ENCODE peak calls at places on chromosomes 1 and 21, in five cellular contexts. H is K562, D is GM12878, X is SK-N-SH, W is HepG2. U is an unnamed sample.

GRCh38 chr1:226708342-226708780 is 30.7 kb downstream of the ITPKB start:
- DNase-seq in W (no peak), D (no peak), X (no peak), H (no peak), U (no peak)

GRCh38 chr1:182292193-182292741 is 99.3 kb downstream of the GLUL start:
- DNase-seq in D (no peak), H (peak), X (no peak), W (peak), U (no peak)

GRCh38 chr1:203306970-203307541 is 1.7 kb downstream of the BTG2 start:
- DNase-seq in W (no peak), D (no peak), H (no peak), X (no peak), U (no peak)

GRCh38 chr1:86419277-86419903 is 4.6 kb upstream of the CLCA2 start:
- DNase-seq in H (peak), X (no peak), D (no peak), W (no peak), U (no peak)

GRCh38 chr1:19028546-19029129 is 72.2 kb upstream of the IFFO2 start:
- DNase-seq in D (no peak), W (no peak), H (no peak), X (no peak), U (no peak)

GRCh38 chr1:51526248-51526647 is 7.2 kb upstream of the EPS15 start:
- DNase-seq in W (no peak), H (no peak), X (no peak), D (no peak), U (no peak)

GRCh38 chr1:214902636-214903320 is 179.8 kb upstream of the KCNK2 start:
- DNase-seq in D (no peak), W (no peak), X (no peak), H (no peak), U (no peak)

GRCh38 chr1:204204944-204205343 is 8.7 kb upstream of the KISS1 start:
- DNase-seq in D (no peak), X (no peak), W (no peak), H (no peak), U (no peak)

GRCh38 chr1:48469616-48470500 is 2.1 kb downstream of the SPATA6 start:
- DNase-seq in D (no peak), W (no peak), X (no peak), H (no peak), U (no peak)

GRCh38 chr1:232944342-232944741 is 6.1 kb upstream of the NTPCR start:
- DNase-seq in X (no peak), W (no peak), D (no peak), H (no peak), U (no peak)

GRCh38 chr1:215567491-215568286 is 585 bp downstream of the KCTD3 start:
- DNase-seq in X (peak), D (no peak), H (peak), W (peak), U (peak)

GRCh38 chr1:183417691-183418491 is at the start of gene NMNAT2:
- DNase-seq in X (peak), H (peak), D (no peak), W (no peak), U (peak)

GRCh38 chr21:38645282-38645681 is 147.0 kb upstream of the ERG start:
- DNase-seq in D (no peak), X (no peak), W (no peak), H (no peak), U (no peak)
- TF ChIP-seq FOXM1 in D (no peak), X (no peak), W (no peak), H (no peak), U (no peak)

GRCh38 chr1:164588388-164589341 is 29.7 kb downstream of the PBX1 start:
- DNase-seq in D (no peak), H (no peak), W (no peak), X (peak), U (no peak)
- TF ChIP-seq FOXM1 in D (no peak), H (no peak), W (no peak), X (no peak), U (no peak)

GRCh38 chr1:6502000-6502891 is 10.8 kb upstream of the PLEKHG5 start:
- DNase-seq in D (no peak), W (no peak), H (no peak), X (peak), U (no peak)
- TF ChIP-seq FOXM1 in D (no peak), W (no peak), H (no peak), X (no peak), U (no peak)

GRCh38 chr1:65820983-65821382 is 28.3 kb downstream of the PDE4B start:
- DNase-seq in D (no peak), W (no peak), X (no peak), H (no peak), U (no peak)
- TF ChIP-seq FOXM1 in D (no peak), W (no peak), X (no peak), H (no peak), U (no peak)

DNA sequence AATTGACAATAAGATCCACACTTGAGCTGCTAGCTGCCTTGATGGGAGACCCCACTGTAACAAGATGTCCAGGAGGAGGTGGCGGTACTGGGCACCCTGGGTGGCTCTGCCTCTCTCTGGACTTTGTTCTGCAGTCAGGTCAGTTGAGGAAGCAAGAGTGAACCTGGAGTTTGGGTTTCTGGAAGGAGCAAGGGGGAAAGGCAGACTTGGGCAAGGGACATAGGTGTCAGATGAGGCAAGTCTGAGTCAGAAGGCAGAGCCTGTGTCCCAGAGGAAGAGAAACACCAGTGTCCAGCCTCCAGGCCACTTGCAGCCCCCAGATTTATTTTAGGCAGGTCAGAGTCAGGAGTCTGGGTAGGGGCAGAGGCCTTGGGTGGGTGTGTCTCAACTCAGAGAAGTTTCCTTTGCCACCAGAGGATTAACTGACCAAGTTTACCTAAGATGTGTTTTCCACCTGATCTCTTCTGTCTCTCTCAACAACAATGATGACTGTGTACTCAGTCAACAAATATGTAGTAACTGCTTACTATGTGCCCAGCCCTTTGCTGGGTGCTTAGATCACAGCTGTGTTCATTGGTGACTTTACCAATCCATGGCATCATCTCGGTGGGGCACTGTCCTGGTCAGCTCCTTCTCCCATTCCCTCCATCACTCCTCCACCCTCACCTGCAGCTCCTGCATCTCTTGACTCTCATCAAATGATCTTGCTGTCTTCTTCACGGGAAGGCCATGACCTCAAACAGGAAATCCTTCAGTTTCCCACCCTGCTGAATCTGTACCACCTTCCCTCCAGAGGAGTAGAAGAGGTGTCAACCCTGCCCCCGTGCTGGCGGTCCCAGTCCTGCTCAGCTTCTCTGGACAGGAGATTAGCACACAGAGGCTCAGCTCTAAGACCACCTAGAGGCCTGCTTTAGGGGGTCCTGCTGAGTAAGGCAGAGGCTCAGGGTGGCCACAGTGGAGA is 36.6 kb downstream of the ELF3 start:
- DNase-seq in D (no peak), X (no peak), W (peak), H (no peak), U (no peak)
- TF ChIP-seq FOXM1 in D (no peak), X (no peak), W (no peak), H (no peak), U (no peak)

DNA sequence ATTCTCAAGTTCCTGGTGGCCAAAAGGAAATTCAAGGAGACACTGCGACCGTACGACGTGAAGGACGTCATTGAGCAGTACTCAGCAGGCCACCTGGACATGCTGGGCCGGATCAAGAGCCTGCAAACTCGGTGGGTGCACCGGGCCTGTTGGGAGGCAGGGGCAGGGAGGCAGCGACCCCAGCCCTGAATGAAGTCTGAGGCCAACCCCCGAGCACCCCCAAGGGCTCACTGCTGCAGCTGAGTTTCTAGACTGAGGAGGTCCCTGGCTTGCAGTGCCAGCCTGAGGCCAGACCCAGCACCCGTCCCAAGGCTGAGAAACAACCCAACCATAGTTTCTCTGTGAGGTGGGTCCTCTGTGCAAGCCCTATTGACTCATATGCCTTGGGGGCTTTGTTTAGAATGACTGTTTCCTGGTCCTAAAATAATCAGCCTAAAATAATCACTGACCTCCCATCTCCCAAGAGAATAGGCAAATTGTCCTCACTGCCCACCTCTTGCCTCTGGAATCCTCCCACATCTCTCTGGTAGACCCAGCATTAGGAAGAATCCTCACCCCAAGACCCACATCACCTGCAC is 27.1 kb downstream of the CITED4 start:
- DNase-seq in W (no peak), D (no peak), X (no peak), H (no peak), U (no peak)
- TF ChIP-seq FOXM1 in W (no peak), D (no peak), X (no peak), H (no peak), U (no peak)

GRCh38 chr1:195733826-195734225 is 874.4 kb downstream of the KCNT2 start:
- DNase-seq in X (no peak), D (no peak), H (peak), W (peak), U (no peak)

GRCh38 chr1:195731385-195731784 is 876.9 kb downstream of the KCNT2 start:
- DNase-seq in X (no peak), W (no peak), H (no peak), D (no peak), U (no peak)

GRCh38 chr1:195738971-195739650 is 869.1 kb downstream of the KCNT2 start:
- DNase-seq in X (no peak), D (no peak), H (no peak), W (no peak), U (no peak)

GRCh38 chr1:195733408-195733807 is 874.8 kb downstream of the KCNT2 start:
- DNase-seq in W (no peak), H (no peak), D (no peak), X (no peak), U (no peak)

GRCh38 chr1:195735140-195735539 is 873.1 kb downstream of the KCNT2 start:
- DNase-seq in D (no peak), X (no peak), W (no peak), H (no peak), U (no peak)
- TF ChIP-seq FOXM1 in D (no peak), X (no peak), W (no peak), H (no peak), U (no peak)

U was measured in HEK293T.